ENCODE peak calls at places on chromosomes 12 and 14, in six cellular contexts. Y is activated T-helper 9 cell treated with anti-CD3 and anti-CD28 coated beads, Interleukin-2, amount 50 U/mL, for 16 hours; O is amygdala; C is brain microvascular endothelial cell; A is NCI-H2081 treated with DMSO at 0.1 percent for 48 hours; U is H9. B is an unnamed sample.
A peak's percentile ranks its signal among the peaks of the same experiment; 100 is the strongest.

GRCh38 chr12:124915249-124916236 is 1.1 kb upstream of the UBC start:
- DNase-seq in C (no peak), U (peak; percentile 72), A (no peak), Y (no peak), O (no peak), B (no peak)

GRCh38 chr14:69715725-69716482 is 51.0 kb upstream of the SRSF5 start:
- DNase-seq in A (peak; percentile 89), O (no peak), C (peak; percentile 68), Y (no peak), U (no peak), B (no peak)

GRCh38 chr12:59040651-59041050 is 120.3 kb upstream of the LRIG3 start:
- DNase-seq in U (no peak), A (no peak), Y (no peak), C (peak; percentile 67), O (no peak), B (no peak)

GRCh38 chr12:10189653-10190052 is 10.8 kb downstream of the TMEM52B start:
- DNase-seq in O (no peak), C (no peak), A (no peak), U (no peak), Y (no peak), B (peak; percentile 11)

GRCh38 chr12:81350309-81350708 is 272.4 kb downstream of the ACSS3 start:
- DNase-seq in C (no peak), O (no peak), Y (no peak), A (no peak), U (no peak), B (no peak)

GRCh38 chr12:8089718-8090117 is 7.6 kb downstream of the NECAP1 start:
- DNase-seq in U (no peak), A (no peak), C (no peak), O (no peak), Y (no peak), B (no peak)

GRCh38 chr14:60658909-60659585 is 9.8 kb upstream of the SIX1 start:
- DNase-seq in A (no peak), C (no peak), Y (no peak), U (no peak), O (no peak), B (no peak)

GRCh38 chr12:65415826-65416225 is 137.3 kb downstream of the MSRB3 start:
- DNase-seq in Y (no peak), A (no peak), C (peak; percentile 24), O (no peak), U (no peak), B (no peak)

GRCh38 chr14:96192975-96193805 is 11.4 kb upstream of the BDKRB2 start:
- DNase-seq in A (no peak), O (no peak), Y (no peak), C (no peak), U (no peak), B (no peak)

GRCh38 chr14:88937706-88938105 is 113.3 kb downstream of the TTC8 start:
- DNase-seq in O (no peak), C (peak; percentile 34), U (no peak), Y (no peak), A (no peak), B (no peak)

GRCh38 chr12:46470039-46470627 is 97.6 kb upstream of the SLC38A2 start:
- DNase-seq in Y (no peak), O (no peak), A (no peak), C (no peak), U (no peak), B (no peak)

GRCh38 chr14:76236172-76237130 is 84.7 kb downstream of the GPATCH2L start:
- DNase-seq in Y (no peak), O (no peak), C (no peak), A (no peak), U (no peak), B (no peak)

GRCh38 chr14:96170961-96171592 is 33.6 kb upstream of the BDKRB2 start:
- DNase-seq in U (peak; percentile 15), A (no peak), O (no peak), C (no peak), Y (no peak), B (no peak)

GRCh38 chr12:6667559-6668210 is 4.8 kb upstream of the ING4 start:
- DNase-seq in Y (no peak), C (no peak), O (no peak), U (peak; percentile 66), A (no peak), B (no peak)

GRCh38 chr14:91374897-91375747 is 42.5 kb downstream of the CCDC88C start:
- DNase-seq in A (peak; percentile 92), C (no peak), U (no peak), O (no peak), Y (no peak), B (peak; percentile 20)

GRCh38 chr12:32120419-32120818 is 13.8 kb downstream of the BICD1 start:
- DNase-seq in U (peak; percentile 4), A (no peak), O (no peak), C (no peak), Y (no peak), B (no peak)

GRCh38 chr12:51886021-51886710 is 1.7 kb upstream of the ANKRD33 start:
- DNase-seq in Y (no peak), U (peak; percentile 44), O (no peak), C (peak; percentile 96), A (no peak), B (peak; percentile 51)

GRCh38 chr12:12985817-12986408 is 14.2 kb downstream of the HEBP1 start:
- DNase-seq in C (peak; percentile 37), Y (no peak), A (no peak), O (no peak), U (peak; percentile 88), B (peak; percentile 26)

GRCh38 chr14:50600849-50601248 is 40.9 kb downstream of the ATL1 start:
- DNase-seq in C (no peak), O (no peak), U (peak; percentile 36), A (no peak), Y (no peak), B (no peak)

GRCh38 chr12:116697305-116698130 is 40.4 kb downstream of the SPRING1 start:
- DNase-seq in U (peak; percentile 82), C (no peak), O (no peak), Y (no peak), A (no peak), B (no peak)

GRCh38 chr12:133120385-133121191 is 9.5 kb downstream of the ZNF891 start:
- DNase-seq in A (no peak), Y (no peak), O (no peak), U (no peak), C (no peak), B (no peak)

GRCh38 chr14:21874167-21874566 is 200.5 kb upstream of the OR4E1 start:
- DNase-seq in U (no peak), A (no peak), Y (no peak), O (no peak), C (no peak), B (no peak)

B was measured in posterior cingulate gyrus.